ENCODE peak calls at places on chromosomes 11 and 22, in five cellular contexts. J, Q, K, R and D are unnamed samples. For H3K27me3, the result is how much of the 10 kb centered on the place peaks cover.

GRCh38 chr22:32920032-32920628 is 118.6 kb downstream of the TIMP3 start:
- DNase-seq in J (no peak), K (peak), R (no peak), Q (no peak), D (no peak)

GRCh38 chr11:63489879-63490278 is 1.1 kb downstream of the PLAAT5 start:
- DNase-seq in K (no peak), J (peak), R (peak), Q (no peak), D (no peak)

GRCh38 chr11:6962141-6962540 is 35.9 kb downstream of the ZNF215 start:
- DNase-seq in R (peak), K (no peak), J (no peak), Q (no peak), D (no peak)

GRCh38 chr22:50599816-50600454 is 658 bp upstream of the MAPK8IP2 start:
- DNase-seq in K (peak), J (peak), Q (peak), R (peak), D (no peak)

GRCh38 chr11:60762851-60763691 is 6.4 kb downstream of the MS4A15 start:
- DNase-seq in J (peak), K (peak), Q (no peak), R (peak), D (no peak)

GRCh38 chr11:35791088-35791958 is 128.7 kb downstream of the TRIM44 start:
- DNase-seq in Q (no peak), R (no peak), K (no peak), J (no peak), D (no peak)

GRCh38 chr11:45294499-45294898 is 8.4 kb upstream of the SYT13 start:
- DNase-seq in K (no peak), Q (no peak), R (no peak), J (no peak), D (no peak)

GRCh38 chr22:32583074-32583677 is 108.6 kb downstream of the FBXO7 start:
- DNase-seq in K (no peak), J (no peak), R (no peak), Q (no peak), D (no peak)

GRCh38 chr11:13386567-13386966 is 76.5 kb downstream of the BTBD10 start:
- DNase-seq in K (peak), Q (no peak), J (no peak), R (no peak), D (no peak)

GRCh38 chr11:131693756-131694155 is 323.3 kb downstream of the NTM start:
- DNase-seq in K (no peak), J (peak), R (no peak), Q (no peak), D (no peak)

GRCh38 chr22:26442086-26442756 is 13.2 kb downstream of the ASPHD2 start:
- DNase-seq in J (no peak), K (no peak), R (no peak), Q (no peak), D (no peak)

GRCh38 chr11:7673724-7674434 is 579 bp upstream of the CYB5R2 start:
- DNase-seq in R (peak), K (peak), J (no peak), Q (no peak), D (no peak)

GRCh38 chr11:33463059-33463458 is 205.9 kb downstream of the HIPK3 start:
- DNase-seq in J (no peak), K (no peak), Q (peak), R (no peak), D (no peak)

GRCh38 chr11:14611939-14612338 is 31.7 kb upstream of the PDE3B start:
- DNase-seq in Q (no peak), J (no peak), R (no peak), K (no peak), D (no peak)

GRCh38 chr11:12215192-12215591 is 104.8 kb downstream of the MICAL2 start:
- DNase-seq in J (no peak), Q (no peak), K (peak), R (peak), D (no peak)

GRCh38 chr11:82846037-82846383 is 54.2 kb downstream of the PRCP start:
- DNase-seq in R (peak), Q (no peak), J (no peak), K (no peak), D (no peak)

GRCh38 chr11:77468527-77468926 is 5.4 kb downstream of the PAK1 start:
- DNase-seq in K (no peak), J (no peak), Q (no peak), R (no peak), D (no peak)

GRCh38 chr11:119474682-119475596 is 52.0 kb upstream of the THY1 start:
- DNase-seq in K (peak), R (peak), Q (peak), J (peak), D (no peak)

DNA sequence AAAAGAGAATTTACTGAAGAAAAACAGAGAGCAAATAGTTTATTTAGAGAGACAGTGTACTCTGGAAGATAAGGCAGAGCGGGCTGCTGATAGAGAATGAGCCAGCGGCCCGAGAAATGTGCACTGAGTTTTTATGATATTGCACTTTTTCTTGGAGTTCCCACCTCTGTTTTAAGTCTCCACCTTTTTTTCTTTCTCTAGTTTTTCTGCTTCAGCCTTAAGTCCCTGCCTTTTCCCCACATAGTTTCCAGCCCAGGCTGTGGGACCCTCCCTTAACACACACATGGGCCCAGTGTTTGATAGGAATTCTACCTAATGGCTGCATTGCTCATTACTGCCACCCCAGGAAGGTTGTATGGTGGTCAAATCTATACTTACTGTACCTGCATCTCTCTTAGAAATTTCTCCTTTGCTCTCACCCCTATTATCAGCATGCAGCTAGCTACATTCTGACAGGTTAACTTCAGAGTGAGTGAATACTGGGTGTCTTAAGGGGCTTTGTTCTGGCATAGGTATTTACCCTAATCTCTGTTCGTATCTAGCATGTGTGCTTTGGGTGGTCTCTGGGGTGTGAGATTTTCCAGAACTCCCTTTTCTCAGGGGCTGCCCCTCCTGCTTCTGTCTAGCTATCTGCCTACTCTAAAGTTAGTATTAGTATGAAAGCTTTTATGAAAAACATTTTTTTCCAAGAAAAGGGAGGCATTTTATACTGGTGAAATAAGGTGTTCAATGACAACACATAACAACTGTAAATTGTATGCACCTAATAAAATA is 127.3 kb upstream of the TOP3B start:
- DNase-seq in K (peak), R (no peak), Q (no peak), J (peak), D (no peak)
- H3K27me3 ChIP-seq in K (under half), R (half or more), Q (under half), J (under half), D (under half)

GRCh38 chr22:48576333-48577013 is 1251.2 kb downstream of the BRD1 start:
- DNase-seq in K (peak), R (peak), J (no peak), Q (no peak), D (no peak)

GRCh38 chr22:48572951-48573350 is 1254.7 kb downstream of the BRD1 start:
- DNase-seq in Q (no peak), R (no peak), J (no peak), K (no peak), D (no peak)

GRCh38 chr22:48575567-48576332 is 1251.9 kb downstream of the BRD1 start:
- DNase-seq in J (no peak), Q (no peak), R (peak), K (peak), D (no peak)

GRCh38 chr22:48573766-48574165 is 1253.9 kb downstream of the BRD1 start:
- DNase-seq in K (no peak), R (no peak), Q (no peak), J (no peak), D (no peak)

DNA sequence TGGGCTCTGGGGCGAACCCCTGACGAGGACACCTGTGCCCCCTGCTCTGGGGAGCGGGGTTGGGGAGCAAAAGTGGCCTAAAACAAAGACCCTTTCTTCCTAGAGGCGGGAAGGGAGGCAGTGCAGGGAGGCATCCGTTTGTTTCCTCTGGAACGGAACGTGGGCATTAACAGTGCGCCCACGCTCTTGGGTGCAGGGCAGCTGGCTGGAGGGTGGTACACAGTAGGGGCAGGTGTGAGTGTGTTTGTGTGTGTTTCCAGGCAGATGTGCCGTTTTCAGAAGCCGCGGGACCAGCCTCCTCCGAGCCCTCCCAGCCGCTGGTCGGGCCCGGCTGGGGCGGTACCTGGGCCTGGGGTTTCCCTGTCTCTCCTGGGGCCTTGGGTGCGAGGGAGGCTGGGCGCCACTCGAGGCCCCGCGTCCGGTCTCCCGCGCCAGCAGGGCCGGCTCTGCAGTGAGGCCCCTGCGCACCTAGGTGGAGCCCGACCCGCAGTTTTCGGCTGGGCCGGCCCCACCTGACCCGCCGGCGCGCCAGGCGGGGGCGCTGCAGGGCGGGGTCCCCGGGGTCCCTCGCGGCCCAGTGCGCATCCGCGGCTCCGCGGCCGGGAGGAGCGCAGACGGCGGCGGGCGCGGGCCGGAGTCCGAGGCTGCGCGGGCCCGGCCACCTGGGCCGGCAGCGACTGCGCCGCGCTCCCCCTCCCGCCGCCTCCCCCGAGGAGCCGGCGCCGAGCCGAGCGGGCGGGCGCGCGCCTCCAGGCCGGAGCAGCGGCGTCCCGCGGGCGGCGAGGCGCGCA is 1252.7 kb downstream of the BRD1 start:
- DNase-seq in R (peak), Q (no peak), J (no peak), K (peak), D (no peak)
- TF ChIP-seq EZH2 in R (no peak), Q (peak), J (no peak), K (no peak), D (peak)

GRCh38 chr22:20965104-20965887 is 1.8 kb upstream of the AIFM3 start:
- DNase-seq in J (no peak), Q (no peak), R (peak), K (no peak), D (no peak)
- H3K27me3 ChIP-seq in J (under half), Q (under half), R (under half), K (under half), D (under half)

GRCh38 chr11:72244317-72245231 is 598 bp upstream of the PHOX2A start:
- DNase-seq in K (no peak), J (no peak), Q (no peak), R (peak), D (no peak)
- TF ChIP-seq EZH2 in K (peak), J (no peak), Q (peak), R (peak), D (peak)

DNA sequence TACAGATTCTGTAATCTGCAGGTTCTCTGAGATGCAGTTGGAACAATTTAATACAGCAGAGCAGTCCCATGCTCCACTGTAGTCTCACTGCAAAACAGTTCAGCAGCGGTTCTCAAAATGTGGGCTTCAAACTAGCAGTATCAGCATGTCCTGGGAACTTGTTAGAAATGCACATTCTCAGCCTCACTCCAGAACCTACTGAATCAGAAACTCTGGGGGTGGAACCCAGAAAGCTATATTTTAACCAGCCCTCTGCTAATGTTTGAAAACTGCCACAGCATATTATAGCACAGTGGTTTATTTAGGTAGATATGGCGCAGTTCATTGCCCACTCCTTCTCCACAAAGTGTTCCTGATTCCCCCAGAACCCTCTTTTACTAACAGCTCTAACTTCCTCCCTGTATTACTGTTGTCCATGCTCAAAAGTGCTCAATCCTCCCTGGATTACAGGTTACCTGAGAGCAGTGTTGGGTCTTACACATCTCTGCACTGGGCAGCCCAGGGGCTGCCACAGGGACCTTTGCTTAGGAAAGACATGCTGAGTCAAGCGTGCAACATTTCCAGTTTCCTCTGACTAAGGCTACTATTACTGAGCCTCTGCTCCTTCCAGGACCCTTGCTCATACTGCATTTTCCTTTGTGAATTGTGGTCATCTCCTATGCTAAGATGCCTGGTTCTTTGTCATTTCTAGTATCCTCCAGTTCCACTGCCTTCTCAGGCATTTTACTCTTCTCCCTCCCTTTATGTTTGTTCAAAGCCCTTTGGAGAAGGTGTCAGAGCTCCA is 7.7 kb upstream of the DGAT2 start:
- DNase-seq in J (peak), R (no peak), Q (peak), K (no peak), D (no peak)
- H3K27me3 ChIP-seq in J (under half), R (under half), Q (under half), K (under half), D (under half)

DNA sequence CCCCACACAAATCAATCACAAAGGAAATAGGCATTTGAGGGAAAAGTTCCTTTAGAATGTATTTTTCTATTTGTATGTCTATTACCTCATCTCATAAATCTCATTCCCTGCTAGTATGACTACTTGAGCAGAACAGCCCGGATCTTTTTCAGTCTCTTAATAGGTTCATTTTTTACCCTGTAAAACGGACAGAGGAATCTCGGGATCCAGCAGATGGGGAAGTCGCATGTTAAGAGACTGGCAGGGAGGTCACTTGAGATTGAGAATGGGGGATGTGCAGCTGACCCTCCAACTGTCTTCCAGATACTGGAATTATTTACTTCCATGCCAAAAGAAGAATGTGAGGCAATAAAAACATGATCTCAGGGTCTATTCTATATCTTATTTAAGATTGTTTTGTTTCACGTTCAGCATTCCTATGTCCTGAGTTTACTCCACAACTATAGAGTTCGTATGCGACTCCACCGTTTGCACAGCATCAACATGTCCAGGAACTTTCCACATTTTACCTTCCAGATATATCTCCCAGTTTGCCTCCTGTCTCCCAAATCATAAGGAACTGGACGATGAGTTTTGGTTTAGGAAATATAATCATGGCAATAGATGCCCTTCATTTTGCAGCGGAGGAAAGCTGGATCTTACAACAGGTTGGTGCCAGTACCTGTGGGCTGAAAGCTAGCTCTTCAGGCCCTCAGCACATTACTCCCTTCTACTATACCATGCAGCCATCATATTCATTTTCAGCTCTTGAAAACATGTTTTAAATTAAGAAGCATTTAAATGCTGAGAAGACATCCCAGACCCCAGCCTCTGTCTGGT is 181.5 kb downstream of the MAML2 start:
- DNase-seq in R (no peak), K (peak), J (peak), Q (no peak), D (no peak)
- TF ChIP-seq EZH2 in R (no peak), K (no peak), J (no peak), Q (no peak), D (no peak)

GRCh38 chr11:32440372-32440888 is 5.1 kb upstream of the WT1 start:
- DNase-seq in R (no peak), K (no peak), Q (no peak), J (no peak), D (no peak)

GRCh38 chr11:32438883-32439487 is 3.6 kb upstream of the WT1 start:
- DNase-seq in J (no peak), Q (no peak), R (peak), K (no peak), D (no peak)

GRCh38 chr11:32439488-32440210 is 4.3 kb upstream of the WT1 start:
- DNase-seq in K (no peak), Q (no peak), R (peak), J (no peak), D (no peak)

GRCh38 chr11:32438346-32438882 is 3.1 kb upstream of the WT1 start:
- DNase-seq in R (peak), J (no peak), K (no peak), Q (no peak), D (no peak)

GRCh38 chr11:32440920-32441319 is 5.6 kb upstream of the WT1 start:
- DNase-seq in Q (no peak), K (no peak), J (no peak), R (peak), D (no peak)
- H3K27me3 ChIP-seq in Q (half or more), K (half or more), J (under half), R (half or more), D (half or more)

GRCh38 chr11:114281388-114281956 is 14.7 kb upstream of the NNMT start:
- DNase-seq in K (no peak), Q (peak), R (no peak), J (peak), D (no peak)
- TF ChIP-seq EZH2 in K (no peak), Q (no peak), R (no peak), J (no peak), D (no peak)

GRCh38 chr22:22360014-22360413 is 115.4 kb downstream of the VPREB1 start:
- DNase-seq in J (no peak), K (no peak), R (no peak), Q (no peak), D (no peak)
- H3K27me3 ChIP-seq in J (under half), K (under half), R (half or more), Q (under half), D (under half)

DNA sequence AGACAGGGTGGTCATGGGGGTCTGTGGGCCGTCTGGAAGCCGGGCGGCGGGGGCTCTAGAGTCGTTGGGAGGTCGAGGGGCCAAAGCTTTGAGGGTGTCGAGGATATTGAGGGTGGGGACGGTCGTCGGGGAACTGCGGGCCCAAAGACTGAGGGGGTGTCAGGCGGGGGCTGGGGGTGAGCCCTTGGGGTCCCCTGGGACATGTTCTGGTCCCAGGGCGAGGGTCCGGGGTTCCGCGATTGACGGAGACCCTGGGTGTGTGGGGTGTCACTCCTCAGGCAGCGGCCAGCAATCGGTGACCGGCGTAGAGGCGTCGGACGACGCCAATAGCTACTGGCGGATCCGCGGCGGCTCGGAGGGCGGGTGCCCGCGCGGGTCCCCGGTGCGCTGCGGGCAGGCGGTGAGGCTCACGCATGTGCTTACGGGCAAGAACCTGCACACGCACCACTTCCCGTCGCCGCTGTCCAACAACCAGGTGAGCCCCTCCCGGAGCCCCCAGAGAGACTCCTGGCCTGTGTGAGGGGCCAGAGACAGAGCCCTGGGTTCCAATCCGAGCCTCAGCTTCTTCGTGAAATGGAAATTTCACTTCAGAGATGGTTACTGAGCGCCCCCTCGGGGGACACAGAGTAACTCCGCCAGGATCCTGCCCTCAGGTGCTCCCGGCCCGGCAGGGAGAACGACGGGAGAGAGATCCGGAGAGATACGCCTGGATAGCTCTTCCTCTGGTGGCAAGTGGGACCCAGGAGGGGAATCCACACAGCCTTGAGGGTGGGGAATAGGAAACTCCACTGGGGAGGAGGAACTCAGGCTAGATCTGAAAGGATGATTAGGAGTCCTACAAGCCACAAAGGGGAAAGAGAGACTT is 714 bp downstream of the SDF2L1 start:
- DNase-seq in R (peak), K (peak), J (peak), Q (peak), D (no peak)
- TF ChIP-seq EZH2 in R (no peak), K (no peak), J (no peak), Q (no peak), D (no peak)